ENCODE peak calls at places on chromosomes 3 and 15, in five cellular contexts. L is IMR-90, D is H1, N is A549, J is K562. I is an unnamed sample.

GRCh38 chr15:61173899-61174689 is 55.0 kb downstream of the RORA start:
- DNase-seq in L (no peak), N (no peak), J (no peak), D (no peak), I (no peak)

GRCh38 chr3:193046369-193046768 is 128.7 kb upstream of the MB21D2 start:
- DNase-seq in J (no peak), L (no peak), D (no peak), N (no peak), I (no peak)

GRCh38 chr15:38593523-38593922 is 28.9 kb upstream of the RASGRP1 start:
- DNase-seq in L (no peak), D (no peak), N (peak), J (peak), I (no peak)

GRCh38 chr3:50445919-50446318 is 57.5 kb downstream of the CACNA2D2 start:
- DNase-seq in N (no peak), J (no peak), D (no peak), L (no peak), I (peak)

GRCh38 chr3:141576744-141577052 is 89.9 kb downstream of the RASA2 start:
- DNase-seq in D (no peak), N (no peak), J (no peak), L (no peak), I (no peak)

GRCh38 chr15:53102483-53102882 is 312.3 kb upstream of the ONECUT1 start:
- DNase-seq in J (no peak), D (no peak), L (no peak), N (no peak), I (no peak)

GRCh38 chr3:184235381-184236032 is 6.1 kb downstream of the VWA5B2 start:
- DNase-seq in N (no peak), D (no peak), J (no peak), L (no peak), I (no peak)

GRCh38 chr3:194270627-194271458 is 80.3 kb downstream of the CPN2 start:
- DNase-seq in N (no peak), J (no peak), D (no peak), L (no peak), I (peak)

GRCh38 chr3:188008582-188009213 is 145.3 kb upstream of the LPP start:
- DNase-seq in N (no peak), L (no peak), D (no peak), J (no peak), I (no peak)

GRCh38 chr3:172627057-172627809 is 83.6 kb downstream of the NCEH1 start:
- DNase-seq in J (no peak), N (no peak), L (peak), D (no peak), I (no peak)

GRCh38 chr15:98807262-98807661 is 158.9 kb downstream of the IGF1R start:
- DNase-seq in J (no peak), N (no peak), L (peak), D (no peak), I (no peak)

DNA sequence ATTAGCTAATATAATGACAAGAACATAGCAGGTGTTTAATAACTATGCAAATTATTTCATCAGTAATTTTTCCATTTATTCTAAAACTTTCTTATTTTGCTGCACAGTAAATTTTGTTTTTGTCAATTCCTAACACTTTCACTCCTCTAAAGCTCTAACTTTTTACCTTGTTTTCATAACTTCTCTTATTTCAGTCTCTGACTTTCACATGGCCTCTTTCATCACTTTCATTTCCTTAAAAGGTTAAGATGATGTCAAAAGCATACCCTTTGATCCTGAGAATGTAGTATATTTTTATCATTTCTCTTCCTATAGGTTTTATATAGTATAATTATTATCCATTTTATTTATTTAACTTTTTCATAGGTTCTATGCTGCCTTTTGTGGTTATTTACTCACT is 1325.8 kb upstream of the ALCAM start:
- DNase-seq in L (no peak), D (no peak), J (no peak), N (no peak), I (no peak)
- TF ChIP-seq MAFK in L (no peak), D (no peak), J (no peak), N (no peak), I (no peak)

GRCh38 chr3:27591811-27592210 is 107.6 kb upstream of the SLC4A7 start:
- DNase-seq in J (no peak), D (no peak), L (no peak), N (no peak), I (no peak)
- TF ChIP-seq MAFK in J (no peak), D (no peak), L (no peak), N (no peak), I (no peak)

GRCh38 chr15:51642696-51643095 is 20.1 kb upstream of the DMXL2 start:
- DNase-seq in D (no peak), J (no peak), N (no peak), L (no peak), I (no peak)
- TF ChIP-seq MAFK in D (no peak), J (no peak), N (no peak), L (no peak), I (no peak)

GRCh38 chr3:48232734-48233133 is 8.2 kb upstream of the ZNF589 start:
- DNase-seq in D (peak), J (peak), L (peak), N (peak), I (peak)
- TF ChIP-seq MAFK in D (no peak), J (no peak), L (no peak), N (no peak), I (no peak)

GRCh38 chr15:43930079-43930478 is 103.3 kb downstream of the WDR76 start:
- DNase-seq in N (no peak), L (peak), D (peak), J (no peak), I (no peak)
- TF ChIP-seq MAFK in N (no peak), L (peak), D (peak), J (no peak), I (no peak)

GRCh38 chr3:179768080-179768479 is 115.2 kb downstream of the USP13 start:
- DNase-seq in N (peak), J (peak), L (peak), D (peak), I (no peak)
- TF ChIP-seq MAFK in N (no peak), J (no peak), L (no peak), D (no peak), I (no peak)

DNA sequence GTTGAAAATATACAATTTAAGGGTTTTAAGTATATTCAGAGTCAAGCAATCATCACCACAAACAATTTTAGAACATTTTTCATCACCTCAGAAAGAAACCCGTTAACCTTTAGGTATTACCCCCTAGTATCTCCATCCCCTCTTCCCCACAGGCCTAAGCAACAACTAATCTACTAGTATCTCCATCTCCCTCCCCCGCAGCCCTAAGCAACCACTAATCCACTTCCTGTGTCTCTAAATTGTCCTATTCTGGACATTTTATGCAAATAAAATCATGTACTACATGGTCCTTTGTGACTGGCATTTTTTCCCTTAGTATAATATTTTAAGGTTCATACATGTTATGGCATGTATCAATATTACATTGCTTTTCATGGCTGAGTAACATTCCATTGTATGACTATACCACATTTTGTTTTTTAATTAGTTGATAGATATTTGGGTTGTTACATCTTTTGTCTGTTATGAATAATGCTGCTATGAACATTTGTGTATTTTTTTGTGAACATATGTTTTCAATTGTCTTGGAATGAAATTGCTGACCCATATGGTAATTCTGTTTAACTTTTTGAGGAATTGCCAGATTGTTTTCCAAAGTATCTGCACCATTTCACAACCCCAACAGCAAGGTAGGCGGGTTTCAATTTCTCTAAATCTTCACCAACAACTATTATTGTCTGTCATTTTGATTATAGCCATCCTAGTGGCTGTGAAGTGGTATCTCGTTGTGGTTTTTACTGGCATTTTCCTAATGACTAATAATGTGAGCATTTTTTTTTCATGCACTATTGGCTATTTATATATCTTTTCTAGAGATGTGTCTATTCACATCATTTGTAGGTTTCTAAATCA is 215.6 kb upstream of the CD96 start:
- DNase-seq in D (no peak), N (no peak), L (peak), J (no peak), I (no peak)
- TF ChIP-seq MAFK in D (no peak), N (no peak), L (peak), J (no peak), I (no peak)

GRCh38 chr3:38457111-38458003 is 3.7 kb downstream of the ACVR2B start:
- DNase-seq in D (no peak), L (peak), J (peak), N (no peak), I (no peak)

GRCh38 chr3:38454884-38455638 is 1.4 kb downstream of the ACVR2B start:
- DNase-seq in J (peak), D (peak), N (peak), L (peak), I (peak)

GRCh38 chr3:38454179-38454883 is 641 bp downstream of the ACVR2B start:
- DNase-seq in L (peak), N (peak), J (peak), D (peak), I (no peak)

GRCh38 chr3:38453914-38454178 is 156 bp downstream of the ACVR2B start:
- DNase-seq in J (no peak), N (no peak), D (no peak), L (no peak), I (no peak)

DNA sequence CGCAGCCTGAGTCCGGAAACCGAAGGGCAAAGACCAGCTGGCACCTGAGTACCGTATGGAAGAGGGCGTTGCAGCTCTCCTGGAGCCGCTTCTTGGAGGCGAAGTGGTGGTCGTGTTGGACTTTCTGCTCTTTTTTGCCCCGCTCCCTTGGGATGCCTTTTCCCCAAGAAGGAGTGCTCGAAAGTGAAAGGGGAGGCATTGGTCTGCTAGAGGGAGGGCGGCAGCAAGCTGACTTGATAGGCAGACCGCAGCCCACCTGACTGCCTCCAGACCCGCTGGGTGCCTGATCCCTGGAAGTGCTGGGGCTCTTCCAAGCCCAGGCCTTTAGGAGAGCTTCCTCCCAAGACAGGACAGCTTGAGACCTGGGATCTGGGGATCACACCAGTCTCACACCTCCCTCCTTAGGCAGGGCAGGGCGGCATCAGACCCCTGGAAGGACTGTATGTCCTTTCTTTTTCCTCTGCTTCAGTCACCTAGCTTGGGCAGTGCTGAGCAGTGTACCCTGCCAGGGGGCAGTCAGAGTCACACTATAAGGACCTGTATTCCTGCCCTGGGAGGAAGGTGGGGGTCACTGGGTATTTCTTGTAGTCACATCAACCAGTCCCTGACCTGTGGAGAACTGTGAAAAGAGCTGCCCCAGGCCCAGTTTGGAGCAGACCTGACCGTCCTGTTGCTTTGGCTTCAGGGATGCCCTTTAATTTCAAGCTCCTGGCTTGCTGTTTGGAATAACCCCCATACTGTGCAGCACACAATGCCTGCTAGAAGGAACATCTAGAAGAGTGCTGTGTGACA is 2.1 kb downstream of the ACVR2B start:
- DNase-seq in D (no peak), L (peak), J (peak), N (no peak), I (no peak)
- TF ChIP-seq MAFK in D (no peak), L (no peak), J (no peak), N (no peak), I (no peak)

GRCh38 chr15:45391746-45392711 is 13.7 kb upstream of the GATM start:
- DNase-seq in N (no peak), L (no peak), D (no peak), J (no peak), I (no peak)

GRCh38 chr15:45397116-45397665 is 18.8 kb upstream of the GATM start:
- DNase-seq in J (no peak), N (no peak), L (no peak), D (no peak), I (no peak)

GRCh38 chr15:45394681-45395080 is 16.3 kb upstream of the GATM start:
- DNase-seq in J (no peak), N (no peak), D (no peak), L (no peak), I (no peak)

GRCh38 chr15:45395956-45396355 is 17.6 kb upstream of the GATM start:
- DNase-seq in D (no peak), N (no peak), L (no peak), J (no peak), I (no peak)

DNA sequence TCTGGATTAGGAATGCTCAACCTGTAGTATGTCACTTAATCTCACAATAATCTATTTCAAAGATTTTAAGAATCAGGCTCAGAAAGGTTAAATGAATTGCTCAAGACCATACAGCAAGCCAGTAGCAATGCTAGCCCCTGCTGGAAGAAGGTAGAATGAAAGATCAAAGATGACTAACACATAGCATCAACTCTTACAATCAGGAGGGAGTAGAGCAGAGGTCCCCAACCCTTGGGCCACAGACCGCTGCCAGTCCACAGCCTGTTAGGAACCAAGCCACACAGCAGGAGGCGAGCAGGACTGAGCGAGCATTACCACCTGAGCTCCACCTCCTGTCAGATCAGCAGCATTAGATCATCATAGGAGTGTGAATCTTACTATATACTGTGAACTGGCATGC is 15.5 kb upstream of the GATM start:
- DNase-seq in N (no peak), J (no peak), L (no peak), D (no peak), I (peak)
- TF ChIP-seq MAFK in N (no peak), J (no peak), L (no peak), D (no peak), I (no peak)

DNA sequence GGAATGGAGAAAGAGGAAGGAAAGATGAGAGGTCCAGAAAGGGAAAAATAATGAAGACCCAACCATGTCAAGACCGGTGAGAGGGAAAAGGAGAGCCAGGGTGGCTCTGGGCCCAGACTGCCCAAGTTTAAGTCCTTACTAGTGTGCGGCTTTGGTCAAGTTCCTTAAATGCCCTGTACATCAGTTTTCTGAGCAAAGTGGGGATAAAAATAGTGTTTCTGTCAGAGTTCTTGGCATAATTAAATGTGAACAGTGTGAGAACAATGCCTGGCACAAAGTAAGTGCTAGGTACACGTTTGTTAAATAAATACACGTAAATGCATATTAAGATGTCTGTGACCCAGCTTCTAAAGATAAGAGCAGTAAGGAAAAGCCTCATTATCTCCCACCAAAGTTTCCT is 23.8 kb downstream of the WWTR1 start:
- DNase-seq in N (no peak), J (no peak), L (no peak), D (no peak), I (no peak)
- TF ChIP-seq MAFK in N (no peak), J (no peak), L (no peak), D (no peak), I (no peak)